ENCODE peak calls at places on chromosome 10, in four cellular contexts. H is GM12878, Y is SK-N-SH, S is K562. Z is an unnamed sample.

GRCh38 chr10:114577133-114577532 is 80.9 kb downstream of the ABLIM1 start:
- DNase-seq in H (no peak), Y (no peak), S (no peak), Z (no peak)

GRCh38 chr10:94194256-94194655 is 168.5 kb downstream of the NOC3L start:
- DNase-seq in H (no peak), Y (no peak), S (no peak), Z (no peak)

GRCh38 chr10:72320676-72321247 is 34.0 kb downstream of the DNAJB12 start:
- DNase-seq in H (peak), Y (peak), S (peak), Z (peak)

GRCh38 chr10:132381726-132382125 is 15.3 kb upstream of the PWWP2B start:
- DNase-seq in H (no peak), Y (no peak), S (no peak), Z (no peak)

GRCh38 chr10:120600871-120601644 is 144.0 kb downstream of the PLPP4 start:
- DNase-seq in H (no peak), Y (peak), S (peak), Z (no peak)

GRCh38 chr10:130411496-130412070 is 275.4 kb downstream of the GLRX3 start:
- DNase-seq in H (no peak), Y (no peak), S (no peak), Z (no peak)

GRCh38 chr10:99621454-99622246 is 1.4 kb upstream of the SLC25A28 start:
- DNase-seq in H (no peak), Y (peak), S (no peak), Z (no peak)

GRCh38 chr10:68606918-68607317 is 46.8 kb downstream of the TET1 start:
- DNase-seq in H (no peak), Y (no peak), S (no peak), Z (no peak)

GRCh38 chr10:87765666-87766376 is 52.2 kb downstream of the ATAD1 start:
- DNase-seq in H (no peak), Y (no peak), S (no peak), Z (no peak)

GRCh38 chr10:128498378-128498730 is 372.1 kb upstream of the MKI67 start:
- DNase-seq in H (no peak), Y (no peak), S (no peak), Z (no peak)

GRCh38 chr10:5817322-5818047 is 4.3 kb upstream of the GDI2 start:
- DNase-seq in H (peak), Y (no peak), S (no peak), Z (no peak)

GRCh38 chr10:98373691-98374090 is 41.3 kb downstream of the PYROXD2 start:
- DNase-seq in H (no peak), Y (no peak), S (no peak), Z (no peak)

GRCh38 chr10:107418411-107418810 is 253.9 kb upstream of the SORCS1 start:
- DNase-seq in H (peak), Y (no peak), S (no peak), Z (no peak)

GRCh38 chr10:69057261-69057950 is 30.5 kb upstream of the SRGN start:
- DNase-seq in H (no peak), Y (no peak), S (no peak), Z (peak)

GRCh38 chr10:26242752-26243151 is 26.2 kb downstream of the GAD2 start:
- DNase-seq in H (no peak), Y (no peak), S (no peak), Z (no peak)

GRCh38 chr10:132163278-132163765 is 23.4 kb upstream of the DPYSL4 start:
- DNase-seq in H (no peak), Y (peak), S (peak), Z (no peak)

GRCh38 chr10:101612086-101612485 is 24.0 kb downstream of the DPCD start:
- DNase-seq in H (no peak), Y (no peak), S (no peak), Z (no peak)

GRCh38 chr10:106815427-106816043 is 349.0 kb downstream of the SORCS1 start:
- DNase-seq in H (peak), Y (no peak), S (no peak), Z (no peak)

GRCh38 chr10:3782456-3783312 is 2.3 kb downstream of the KLF6 start:
- DNase-seq in H (no peak), Y (peak), S (peak), Z (peak)

GRCh38 chr10:14782691-14783363 is 8.1 kb upstream of the FAM107B start:
- DNase-seq in H (no peak), Y (no peak), S (no peak), Z (no peak)

GRCh38 chr10:71860243-71861029 is 9.4 kb upstream of the PSAP start:
- DNase-seq in H (no peak), Y (peak), S (peak), Z (peak)

GRCh38 chr10:99595236-99595635 is 25.0 kb downstream of the SLC25A28 start:
- DNase-seq in H (no peak), Y (no peak), S (no peak), Z (no peak)

GRCh38 chr10:113052076-113052830 is 102.2 kb downstream of the TCF7L2 start:
- DNase-seq in H (no peak), Y (no peak), S (no peak), Z (no peak)

GRCh38 chr10:113053881-113054280 is 103.8 kb downstream of the TCF7L2 start:
- DNase-seq in H (no peak), Y (no peak), S (no peak), Z (no peak)

GRCh38 chr10:113055458-113055857 is 105.4 kb downstream of the TCF7L2 start:
- DNase-seq in H (no peak), Y (no peak), S (no peak), Z (no peak)

GRCh38 chr10:113051456-113051855 is 101.4 kb downstream of the TCF7L2 start:
- DNase-seq in H (no peak), Y (no peak), S (no peak), Z (no peak)

GRCh38 chr10:113053091-113053490 is 103.0 kb downstream of the TCF7L2 start:
- DNase-seq in H (no peak), Y (no peak), S (no peak), Z (no peak)
- TF ChIP-seq REST in H (no peak), Y (no peak), S (no peak), Z (no peak)

GRCh38 chr10:122657734-122658133 is 41.9 kb downstream of the C10orf120 start:
- DNase-seq in H (no peak), Y (no peak), S (no peak), Z (no peak)

GRCh38 chr10:122657255-122657654 is 42.4 kb downstream of the C10orf120 start:
- DNase-seq in H (no peak), Y (no peak), S (no peak), Z (no peak)

GRCh38 chr10:122656741-122657140 is 42.9 kb downstream of the C10orf120 start:
- DNase-seq in H (no peak), Y (no peak), S (no peak), Z (no peak)

GRCh38 chr10:122655524-122656307 is 43.9 kb downstream of the C10orf120 start:
- DNase-seq in H (no peak), Y (no peak), S (no peak), Z (no peak)

DNA sequence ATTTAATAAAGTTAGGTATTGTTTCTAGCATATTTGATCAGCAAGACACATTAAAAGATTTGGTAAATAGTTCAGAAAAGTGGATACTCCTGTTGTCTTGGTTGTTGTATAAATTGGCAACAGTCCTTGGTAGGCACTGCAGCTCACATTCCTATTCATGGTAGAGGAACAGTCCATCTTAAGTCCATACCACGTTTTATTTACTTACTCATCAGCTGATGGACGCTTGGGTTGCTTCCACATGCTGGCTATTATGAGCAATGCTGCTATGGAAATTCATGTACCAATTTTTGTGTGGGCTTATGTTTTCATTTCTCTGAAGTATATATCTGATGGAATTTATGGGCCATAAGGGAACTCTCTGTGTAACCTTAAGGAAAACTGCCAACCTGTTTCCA is 43.3 kb downstream of the C10orf120 start:
- DNase-seq in H (no peak), Y (no peak), S (no peak), Z (no peak)
- TF ChIP-seq GABPA in H (no peak), Y (no peak), S (no peak), Z (no peak)

GRCh38 chr10:78028438-78029293 is 649 bp downstream of the POLR3A start:
- DNase-seq in H (no peak), Y (no peak), S (no peak), Z (no peak)
- TF ChIP-seq REST in H (no peak), Y (no peak), S (no peak), Z (no peak)

DNA sequence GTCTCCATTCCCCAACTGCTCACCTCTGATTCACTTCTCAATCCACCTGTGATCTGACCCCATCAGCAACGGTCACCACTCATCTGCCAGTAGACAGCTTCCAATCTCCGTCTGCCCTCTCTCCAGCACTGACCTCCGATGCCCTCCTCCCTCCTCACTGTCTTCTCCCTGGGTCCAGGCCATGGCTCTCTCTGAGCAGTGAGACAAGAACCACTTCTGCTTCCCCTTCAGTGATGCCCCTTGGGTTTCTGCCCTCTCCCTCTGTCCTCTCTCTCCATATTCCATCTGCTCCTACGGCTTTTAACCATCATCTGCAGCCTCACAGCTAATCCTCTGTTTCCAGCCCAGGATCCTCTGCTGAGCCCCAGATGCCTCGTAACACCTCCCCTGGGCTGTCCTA is 55.5 kb upstream of the OPALIN start:
- DNase-seq in H (no peak), Y (no peak), S (no peak), Z (no peak)
- TF ChIP-seq GABPA in H (no peak), Y (no peak), S (no peak), Z (no peak)

GRCh38 chr10:93180402-93181040 is 106.8 kb downstream of the CYP26A1 start:
- DNase-seq in H (no peak), Y (peak), S (no peak), Z (no peak)

GRCh38 chr10:93186631-93187030 is 112.9 kb downstream of the CYP26A1 start:
- DNase-seq in H (no peak), Y (no peak), S (no peak), Z (no peak)

GRCh38 chr10:93181929-93182327 is 108.2 kb downstream of the CYP26A1 start:
- DNase-seq in H (no peak), Y (no peak), S (no peak), Z (no peak)

GRCh38 chr10:93181249-93181928 is 107.7 kb downstream of the CYP26A1 start:
- DNase-seq in H (no peak), Y (no peak), S (no peak), Z (no peak)

DNA sequence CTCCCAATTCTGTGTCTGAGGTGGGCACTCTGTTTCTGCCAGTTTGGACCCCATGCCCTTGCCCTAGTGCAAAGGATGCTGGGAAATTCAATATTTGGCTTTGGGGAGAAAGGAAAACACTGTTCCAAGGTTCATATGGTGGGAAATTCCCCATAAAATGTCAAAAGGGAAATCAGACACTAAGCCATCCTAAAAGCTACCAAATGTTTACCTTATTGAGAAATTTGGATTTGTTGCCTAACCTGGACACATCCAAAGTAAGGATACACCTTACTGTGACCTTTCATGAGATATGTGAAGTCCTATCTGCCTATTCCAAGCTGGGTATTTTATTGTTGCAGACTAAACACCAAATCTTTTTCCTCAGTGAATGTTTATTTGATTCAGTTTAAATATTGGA is 109.1 kb downstream of the CYP26A1 start:
- DNase-seq in H (no peak), Y (no peak), S (no peak), Z (no peak)
- TF ChIP-seq REST in H (no peak), Y (no peak), S (no peak), Z (no peak)

GRCh38 chr10:42988069-42988468 is 88.8 kb upstream of the RET start:
- DNase-seq in H (no peak), Y (peak), S (no peak), Z (no peak)

GRCh38 chr10:42985436-42986316 is 91.2 kb upstream of the RET start:
- DNase-seq in H (no peak), Y (no peak), S (no peak), Z (no peak)

GRCh38 chr10:42987121-42987541 is 89.7 kb upstream of the RET start:
- DNase-seq in H (no peak), Y (no peak), S (no peak), Z (peak)

GRCh38 chr10:42987575-42987974 is 89.3 kb upstream of the RET start:
- DNase-seq in H (no peak), Y (no peak), S (no peak), Z (no peak)

DNA sequence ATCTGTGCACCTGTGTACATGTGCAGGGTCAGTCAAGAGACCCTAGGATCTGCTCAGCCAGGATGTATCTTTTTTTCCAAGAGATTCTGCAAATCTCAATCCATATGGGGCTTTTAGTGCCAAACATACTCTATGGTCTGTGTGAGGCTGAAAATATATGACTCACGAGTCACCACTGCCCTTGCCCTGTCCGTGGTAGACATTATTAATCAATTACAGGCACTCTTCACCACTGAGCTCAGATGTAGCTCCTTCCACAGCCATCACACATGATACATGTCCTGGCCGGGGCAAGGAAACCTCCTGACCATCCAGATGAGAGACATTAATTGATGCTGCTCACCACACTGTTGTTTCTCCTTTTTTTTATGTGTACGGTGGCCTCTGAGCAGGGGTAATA is 90.3 kb upstream of the RET start:
- DNase-seq in H (no peak), Y (no peak), S (no peak), Z (no peak)
- TF ChIP-seq GABPA in H (no peak), Y (no peak), S (no peak), Z (no peak)

DNA sequence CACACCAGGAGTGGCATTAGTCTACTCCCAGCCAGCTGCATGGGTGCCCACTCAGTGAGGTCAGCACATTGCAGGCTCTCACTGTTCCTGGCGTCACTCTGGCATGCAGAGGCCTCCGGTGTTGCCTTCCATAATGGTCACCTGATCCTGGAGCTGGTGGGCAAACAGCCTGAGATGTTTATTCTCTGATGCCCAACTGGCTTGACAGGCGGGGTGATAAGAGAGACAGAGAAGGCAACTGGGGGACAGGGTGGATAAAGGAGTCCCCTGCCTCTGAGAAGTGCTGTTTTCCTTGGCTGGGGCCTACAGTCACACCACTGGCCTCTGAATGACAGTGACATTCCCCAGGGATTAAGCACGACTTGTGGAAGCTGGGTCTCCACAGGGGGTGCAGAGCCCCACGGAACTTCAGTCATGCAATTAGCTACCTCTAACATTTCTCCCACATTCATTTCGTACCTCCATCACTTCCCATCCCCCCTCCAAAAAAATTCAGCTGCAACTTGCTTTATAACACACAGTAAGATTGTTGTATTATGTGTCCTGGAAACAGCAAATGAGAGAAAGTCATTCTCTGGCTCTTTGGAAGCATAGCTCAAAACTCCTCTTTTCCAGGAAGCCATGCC is 7.1 kb upstream of the RBM20 start:
- DNase-seq in H (no peak), Y (peak), S (no peak), Z (no peak)
- TF ChIP-seq REST in H (no peak), Y (no peak), S (no peak), Z (no peak)

GRCh38 chr10:50279489-50279888 is 28.2 kb upstream of the ASAH2 start:
- DNase-seq in H (no peak), Y (no peak), S (peak), Z (no peak)

GRCh38 chr10:50271564-50272250 is 20.4 kb upstream of the ASAH2 start:
- DNase-seq in H (no peak), Y (no peak), S (peak), Z (no peak)

GRCh38 chr10:50272531-50272930 is 21.2 kb upstream of the ASAH2 start:
- DNase-seq in H (no peak), Y (no peak), S (no peak), Z (no peak)

GRCh38 chr10:50280049-50280448 is 28.7 kb upstream of the ASAH2 start:
- DNase-seq in H (no peak), Y (no peak), S (no peak), Z (no peak)

GRCh38 chr10:50275650-50276235 is 24.4 kb upstream of the ASAH2 start:
- DNase-seq in H (peak), Y (peak), S (peak), Z (no peak)
- TF ChIP-seq GABPA in H (no peak), Y (no peak), S (no peak), Z (no peak)

DNA sequence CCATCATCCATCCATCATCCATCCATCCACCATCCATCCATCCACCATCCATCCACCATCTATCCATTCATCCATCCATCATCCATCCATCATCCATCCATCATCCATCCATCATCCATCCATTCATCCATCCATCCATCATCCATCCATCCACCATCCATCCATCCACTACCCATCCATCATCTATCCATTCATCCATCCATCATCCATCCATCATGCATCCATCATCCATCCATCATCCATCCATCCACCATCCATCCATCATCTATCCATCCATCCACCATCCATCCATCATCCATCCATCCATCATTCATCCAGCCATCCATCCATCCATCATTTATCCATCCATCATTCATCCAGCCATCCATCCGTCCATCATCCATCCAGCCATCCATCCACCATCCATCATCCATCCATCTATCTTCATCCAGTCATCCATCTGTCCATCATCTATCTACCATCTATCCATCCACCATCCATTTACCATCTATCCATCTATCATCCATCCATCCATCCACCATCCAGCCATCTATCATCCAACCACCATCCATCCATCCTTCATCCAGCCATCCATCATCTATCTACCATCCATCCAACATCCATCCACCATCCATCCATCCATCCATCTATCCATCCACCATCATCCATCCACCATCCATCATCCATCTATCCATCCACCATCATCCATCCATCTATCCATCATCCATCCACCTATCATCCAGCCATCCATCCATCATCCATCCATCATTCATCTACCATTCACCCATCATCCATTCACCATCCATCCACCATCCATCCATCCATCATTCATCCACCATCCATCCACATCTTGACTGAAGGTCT is 153.8 kb downstream of the SH3PXD2A start:
- DNase-seq in H (no peak), Y (no peak), S (no peak), Z (no peak)
- TF ChIP-seq REST in H (no peak), Y (no peak), S (no peak), Z (no peak)

DNA sequence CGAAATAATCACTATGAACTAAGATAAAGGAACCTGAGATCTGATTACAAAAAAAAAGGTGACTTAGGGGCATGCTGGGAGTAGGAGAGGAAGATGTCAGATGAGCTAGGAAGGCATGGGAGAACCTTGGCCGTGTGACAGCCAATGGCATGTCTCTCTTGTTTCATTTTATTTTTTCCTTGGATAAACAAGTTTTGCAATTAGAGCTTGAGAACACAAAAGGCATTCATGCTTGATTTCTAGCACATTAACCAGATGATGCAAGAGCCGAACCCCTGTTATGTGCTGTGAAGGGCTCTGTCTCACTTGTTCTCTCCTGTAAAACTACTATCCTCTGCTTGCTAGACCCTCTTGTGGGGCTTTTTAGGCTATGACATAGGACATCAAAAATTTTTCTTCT is 134.3 kb upstream of the ASAH2 start:
- DNase-seq in H (no peak), Y (no peak), S (no peak), Z (no peak)
- TF ChIP-seq GABPA in H (no peak), Y (no peak), S (no peak), Z (no peak)